ENCODE peak calls at places on chromosomes 4 and X, in seven cellular contexts. One of them, this sample, is unnamed.

GRCh38 chr4:1608196-1608820 is 75.8 kb downstream of the FAM53A start:
- DNase-seq in stimulated activated naive CD8-positive, alpha-beta T cell treated with anti-CD3 and anti-CD28 coated beads, Interleukin-15, Interleukin-2, amounts not matched to agents 100 U/mL and 50 U/mL, for 24 hours: no peak
- DNase-seq in GM23248: no peak
- DNase-seq in iPS-NIHi11: peak
- DNase-seq in hypothalamus: no peak
- DNase-seq in activated CD8-positive, alpha-beta memory T cell treated with anti-CD3 and anti-CD28 coated beads, Interleukin-2, amount 50 U/mL, for 48 hours: no peak
- DNase-seq in NT2/D1: no peak
- DNase-seq in this sample: no peak

GRCh38 chrX:16160729-16161128 is 6.6 kb upstream of the MAGEB17 start:
- DNase-seq in stimulated activated naive CD8-positive, alpha-beta T cell treated with anti-CD3 and anti-CD28 coated beads, Interleukin-15, Interleukin-2, amounts not matched to agents 100 U/mL and 50 U/mL, for 24 hours: no peak
- DNase-seq in GM23248: peak
- DNase-seq in iPS-NIHi11: no peak
- DNase-seq in hypothalamus: no peak
- DNase-seq in activated CD8-positive, alpha-beta memory T cell treated with anti-CD3 and anti-CD28 coated beads, Interleukin-2, amount 50 U/mL, for 48 hours: no peak
- DNase-seq in NT2/D1: no peak
- DNase-seq in this sample: no peak

GRCh38 chrX:19886888-19887531 is 390 bp downstream of the SH3KBP1 start:
- DNase-seq in stimulated activated naive CD8-positive, alpha-beta T cell treated with anti-CD3 and anti-CD28 coated beads, Interleukin-15, Interleukin-2, amounts not matched to agents 100 U/mL and 50 U/mL, for 24 hours: peak
- DNase-seq in GM23248: peak
- DNase-seq in iPS-NIHi11: peak
- DNase-seq in hypothalamus: no peak
- DNase-seq in activated CD8-positive, alpha-beta memory T cell treated with anti-CD3 and anti-CD28 coated beads, Interleukin-2, amount 50 U/mL, for 48 hours: no peak
- DNase-seq in NT2/D1: no peak
- DNase-seq in this sample: no peak

GRCh38 chr4:5212255-5213032 is 161.2 kb downstream of the STK32B start:
- DNase-seq in stimulated activated naive CD8-positive, alpha-beta T cell treated with anti-CD3 and anti-CD28 coated beads, Interleukin-15, Interleukin-2, amounts not matched to agents 100 U/mL and 50 U/mL, for 24 hours: no peak
- DNase-seq in GM23248: no peak
- DNase-seq in iPS-NIHi11: no peak
- DNase-seq in hypothalamus: no peak
- DNase-seq in activated CD8-positive, alpha-beta memory T cell treated with anti-CD3 and anti-CD28 coated beads, Interleukin-2, amount 50 U/mL, for 48 hours: no peak
- DNase-seq in NT2/D1: no peak
- DNase-seq in this sample: no peak

GRCh38 chr4:116070283-116070682 is 956.9 kb upstream of the NDST4 start:
- DNase-seq in stimulated activated naive CD8-positive, alpha-beta T cell treated with anti-CD3 and anti-CD28 coated beads, Interleukin-15, Interleukin-2, amounts not matched to agents 100 U/mL and 50 U/mL, for 24 hours: no peak
- DNase-seq in GM23248: peak
- DNase-seq in iPS-NIHi11: no peak
- DNase-seq in hypothalamus: no peak
- DNase-seq in activated CD8-positive, alpha-beta memory T cell treated with anti-CD3 and anti-CD28 coated beads, Interleukin-2, amount 50 U/mL, for 48 hours: no peak
- DNase-seq in NT2/D1: no peak
- DNase-seq in this sample: no peak

GRCh38 chr4:98996056-98996941 is 778 bp downstream of the METAP1 start:
- DNase-seq in stimulated activated naive CD8-positive, alpha-beta T cell treated with anti-CD3 and anti-CD28 coated beads, Interleukin-15, Interleukin-2, amounts not matched to agents 100 U/mL and 50 U/mL, for 24 hours: peak
- DNase-seq in GM23248: peak
- DNase-seq in iPS-NIHi11: peak
- DNase-seq in hypothalamus: no peak
- DNase-seq in activated CD8-positive, alpha-beta memory T cell treated with anti-CD3 and anti-CD28 coated beads, Interleukin-2, amount 50 U/mL, for 48 hours: no peak
- DNase-seq in NT2/D1: no peak
- DNase-seq in this sample: no peak

GRCh38 chr4:6298035-6298434 is 28.4 kb downstream of the WFS1 start:
- DNase-seq in stimulated activated naive CD8-positive, alpha-beta T cell treated with anti-CD3 and anti-CD28 coated beads, Interleukin-15, Interleukin-2, amounts not matched to agents 100 U/mL and 50 U/mL, for 24 hours: no peak
- DNase-seq in GM23248: no peak
- DNase-seq in iPS-NIHi11: no peak
- DNase-seq in hypothalamus: no peak
- DNase-seq in activated CD8-positive, alpha-beta memory T cell treated with anti-CD3 and anti-CD28 coated beads, Interleukin-2, amount 50 U/mL, for 48 hours: no peak
- DNase-seq in NT2/D1: no peak
- DNase-seq in this sample: no peak

GRCh38 chr4:16337936-16338335 is 111.7 kb upstream of the TAPT1 start:
- DNase-seq in stimulated activated naive CD8-positive, alpha-beta T cell treated with anti-CD3 and anti-CD28 coated beads, Interleukin-15, Interleukin-2, amounts not matched to agents 100 U/mL and 50 U/mL, for 24 hours: no peak
- DNase-seq in GM23248: peak
- DNase-seq in iPS-NIHi11: no peak
- DNase-seq in hypothalamus: no peak
- DNase-seq in activated CD8-positive, alpha-beta memory T cell treated with anti-CD3 and anti-CD28 coated beads, Interleukin-2, amount 50 U/mL, for 48 hours: no peak
- DNase-seq in NT2/D1: no peak
- DNase-seq in this sample: no peak

GRCh38 chr4:108833041-108833440 is 70.2 kb upstream of the ETNPPL start:
- DNase-seq in stimulated activated naive CD8-positive, alpha-beta T cell treated with anti-CD3 and anti-CD28 coated beads, Interleukin-15, Interleukin-2, amounts not matched to agents 100 U/mL and 50 U/mL, for 24 hours: no peak
- DNase-seq in GM23248: no peak
- DNase-seq in iPS-NIHi11: no peak
- DNase-seq in hypothalamus: no peak
- DNase-seq in activated CD8-positive, alpha-beta memory T cell treated with anti-CD3 and anti-CD28 coated beads, Interleukin-2, amount 50 U/mL, for 48 hours: no peak
- DNase-seq in NT2/D1: no peak
- DNase-seq in this sample: no peak

GRCh38 chr4:183172881-183173280 is 73.8 kb downstream of the WWC2 start:
- DNase-seq in stimulated activated naive CD8-positive, alpha-beta T cell treated with anti-CD3 and anti-CD28 coated beads, Interleukin-15, Interleukin-2, amounts not matched to agents 100 U/mL and 50 U/mL, for 24 hours: no peak
- DNase-seq in GM23248: no peak
- DNase-seq in iPS-NIHi11: no peak
- DNase-seq in hypothalamus: no peak
- DNase-seq in activated CD8-positive, alpha-beta memory T cell treated with anti-CD3 and anti-CD28 coated beads, Interleukin-2, amount 50 U/mL, for 48 hours: no peak
- DNase-seq in NT2/D1: no peak
- DNase-seq in this sample: no peak

GRCh38 chr4:28241021-28241420 is 1380.4 kb downstream of the STIM2 start:
- DNase-seq in stimulated activated naive CD8-positive, alpha-beta T cell treated with anti-CD3 and anti-CD28 coated beads, Interleukin-15, Interleukin-2, amounts not matched to agents 100 U/mL and 50 U/mL, for 24 hours: no peak
- DNase-seq in GM23248: peak
- DNase-seq in iPS-NIHi11: no peak
- DNase-seq in hypothalamus: no peak
- DNase-seq in activated CD8-positive, alpha-beta memory T cell treated with anti-CD3 and anti-CD28 coated beads, Interleukin-2, amount 50 U/mL, for 48 hours: no peak
- DNase-seq in NT2/D1: no peak
- DNase-seq in this sample: no peak

GRCh38 chr4:24645765-24646550 is 61.6 kb upstream of the DHX15 start:
- DNase-seq in stimulated activated naive CD8-positive, alpha-beta T cell treated with anti-CD3 and anti-CD28 coated beads, Interleukin-15, Interleukin-2, amounts not matched to agents 100 U/mL and 50 U/mL, for 24 hours: no peak
- DNase-seq in GM23248: no peak
- DNase-seq in iPS-NIHi11: no peak
- DNase-seq in hypothalamus: no peak
- DNase-seq in activated CD8-positive, alpha-beta memory T cell treated with anti-CD3 and anti-CD28 coated beads, Interleukin-2, amount 50 U/mL, for 48 hours: no peak
- DNase-seq in NT2/D1: no peak
- DNase-seq in this sample: no peak

GRCh38 chr4:53558981-53559620 is 32.2 kb downstream of the LNX1 start:
- DNase-seq in stimulated activated naive CD8-positive, alpha-beta T cell treated with anti-CD3 and anti-CD28 coated beads, Interleukin-15, Interleukin-2, amounts not matched to agents 100 U/mL and 50 U/mL, for 24 hours: no peak
- DNase-seq in GM23248: peak
- DNase-seq in iPS-NIHi11: no peak
- DNase-seq in hypothalamus: no peak
- DNase-seq in activated CD8-positive, alpha-beta memory T cell treated with anti-CD3 and anti-CD28 coated beads, Interleukin-2, amount 50 U/mL, for 48 hours: no peak
- DNase-seq in NT2/D1: no peak
- DNase-seq in this sample: no peak

GRCh38 chrX:129015381-129015780 is 507.9 kb downstream of the SMARCA1 start:
- DNase-seq in stimulated activated naive CD8-positive, alpha-beta T cell treated with anti-CD3 and anti-CD28 coated beads, Interleukin-15, Interleukin-2, amounts not matched to agents 100 U/mL and 50 U/mL, for 24 hours: no peak
- DNase-seq in GM23248: no peak
- DNase-seq in iPS-NIHi11: no peak
- DNase-seq in hypothalamus: no peak
- DNase-seq in activated CD8-positive, alpha-beta memory T cell treated with anti-CD3 and anti-CD28 coated beads, Interleukin-2, amount 50 U/mL, for 48 hours: no peak
- DNase-seq in NT2/D1: no peak
- DNase-seq in this sample: no peak

This sample was measured in GM06990.